ENCODE peak calls at places on chromosomes 13 and 19, in eight cellular contexts. One of them, this sample, is unnamed.

GRCh38 chr19:7742575-7742974 is 4.8 kb downstream of the CD209 start:
- DNase-seq in BE2C: no peak
- DNase-seq in coronary artery: no peak
- DNase-seq in OCI-LY7: no peak
- DNase-seq in H9: no peak
- DNase-seq in progenitor cell of endocrine pancreas: no peak
- DNase-seq in upper lobe of right lung: no peak
- DNase-seq in adrenal gland: no peak
- DNase-seq in this sample: no peak

GRCh38 chr19:13579388-13580060 is 73.2 kb upstream of the CACNA1A start:
- DNase-seq in BE2C: no peak
- DNase-seq in coronary artery: no peak
- DNase-seq in OCI-LY7: no peak
- DNase-seq in H9: no peak
- DNase-seq in progenitor cell of endocrine pancreas: no peak
- DNase-seq in upper lobe of right lung: no peak
- DNase-seq in adrenal gland: no peak
- DNase-seq in this sample: no peak

GRCh38 chr13:30830638-30830965 is 75.5 kb upstream of the MEDAG start:
- DNase-seq in BE2C: no peak
- DNase-seq in coronary artery: no peak
- DNase-seq in OCI-LY7: no peak
- DNase-seq in H9: no peak
- DNase-seq in progenitor cell of endocrine pancreas: no peak
- DNase-seq in upper lobe of right lung: no peak
- DNase-seq in adrenal gland: no peak
- DNase-seq in this sample: no peak

GRCh38 chr13:91904597-91904996 is 506.2 kb downstream of the GPC5 start:
- DNase-seq in BE2C: no peak
- DNase-seq in coronary artery: no peak
- DNase-seq in OCI-LY7: peak
- DNase-seq in H9: no peak
- DNase-seq in progenitor cell of endocrine pancreas: no peak
- DNase-seq in upper lobe of right lung: no peak
- DNase-seq in adrenal gland: no peak
- DNase-seq in this sample: no peak

GRCh38 chr19:30669329-30670010 is 297.3 kb downstream of the ZNF536 start:
- DNase-seq in BE2C: peak
- DNase-seq in coronary artery: peak
- DNase-seq in OCI-LY7: peak
- DNase-seq in H9: peak
- DNase-seq in progenitor cell of endocrine pancreas: peak
- DNase-seq in upper lobe of right lung: peak
- DNase-seq in adrenal gland: peak
- DNase-seq in this sample: peak

GRCh38 chr13:66180806-66181205 is 1049.3 kb downstream of the PCDH9 start:
- DNase-seq in BE2C: no peak
- DNase-seq in coronary artery: no peak
- DNase-seq in OCI-LY7: no peak
- DNase-seq in H9: no peak
- DNase-seq in progenitor cell of endocrine pancreas: no peak
- DNase-seq in upper lobe of right lung: no peak
- DNase-seq in adrenal gland: no peak
- DNase-seq in this sample: no peak

GRCh38 chr13:59086147-59086546 is 1077.6 kb downstream of the DIAPH3 start:
- DNase-seq in BE2C: no peak
- DNase-seq in coronary artery: no peak
- DNase-seq in OCI-LY7: no peak
- DNase-seq in H9: no peak
- DNase-seq in progenitor cell of endocrine pancreas: no peak
- DNase-seq in upper lobe of right lung: no peak
- DNase-seq in adrenal gland: no peak
- DNase-seq in this sample: no peak

GRCh38 chr13:30158774-30159445 is 148.4 kb downstream of the KATNAL1 start:
- DNase-seq in BE2C: no peak
- DNase-seq in coronary artery: no peak
- DNase-seq in OCI-LY7: no peak
- DNase-seq in H9: no peak
- DNase-seq in progenitor cell of endocrine pancreas: no peak
- DNase-seq in upper lobe of right lung: no peak
- DNase-seq in adrenal gland: peak
- DNase-seq in this sample: peak

GRCh38 chr19:46015080-46015960 is 7.5 kb downstream of the PGLYRP1 start:
- DNase-seq in BE2C: peak
- DNase-seq in coronary artery: no peak
- DNase-seq in OCI-LY7: peak
- DNase-seq in H9: peak
- DNase-seq in progenitor cell of endocrine pancreas: peak
- DNase-seq in upper lobe of right lung: peak
- DNase-seq in adrenal gland: peak
- DNase-seq in this sample: peak

GRCh38 chr13:106354961-106355360 is 180.5 kb downstream of the EFNB2 start:
- DNase-seq in BE2C: no peak
- DNase-seq in coronary artery: no peak
- DNase-seq in OCI-LY7: no peak
- DNase-seq in H9: no peak
- DNase-seq in progenitor cell of endocrine pancreas: no peak
- DNase-seq in upper lobe of right lung: no peak
- DNase-seq in adrenal gland: no peak
- DNase-seq in this sample: no peak

GRCh38 chr19:15476334-15476733 is 3.0 kb downstream of the PGLYRP2 start:
- DNase-seq in BE2C: no peak
- DNase-seq in coronary artery: no peak
- DNase-seq in OCI-LY7: no peak
- DNase-seq in H9: no peak
- DNase-seq in progenitor cell of endocrine pancreas: no peak
- DNase-seq in upper lobe of right lung: no peak
- DNase-seq in adrenal gland: no peak
- DNase-seq in this sample: no peak

GRCh38 chr13:30615851-30616311 is 1.8 kb upstream of the USPL1 start:
- DNase-seq in BE2C: no peak
- DNase-seq in coronary artery: no peak
- DNase-seq in OCI-LY7: peak
- DNase-seq in H9: no peak
- DNase-seq in progenitor cell of endocrine pancreas: no peak
- DNase-seq in upper lobe of right lung: no peak
- DNase-seq in adrenal gland: no peak
- DNase-seq in this sample: no peak

GRCh38 chr13:48561461-48562224 is 28.8 kb upstream of the RCBTB2 start:
- DNase-seq in BE2C: no peak
- DNase-seq in coronary artery: no peak
- DNase-seq in OCI-LY7: peak
- DNase-seq in H9: no peak
- DNase-seq in progenitor cell of endocrine pancreas: no peak
- DNase-seq in upper lobe of right lung: no peak
- DNase-seq in adrenal gland: no peak
- DNase-seq in this sample: no peak

DNA sequence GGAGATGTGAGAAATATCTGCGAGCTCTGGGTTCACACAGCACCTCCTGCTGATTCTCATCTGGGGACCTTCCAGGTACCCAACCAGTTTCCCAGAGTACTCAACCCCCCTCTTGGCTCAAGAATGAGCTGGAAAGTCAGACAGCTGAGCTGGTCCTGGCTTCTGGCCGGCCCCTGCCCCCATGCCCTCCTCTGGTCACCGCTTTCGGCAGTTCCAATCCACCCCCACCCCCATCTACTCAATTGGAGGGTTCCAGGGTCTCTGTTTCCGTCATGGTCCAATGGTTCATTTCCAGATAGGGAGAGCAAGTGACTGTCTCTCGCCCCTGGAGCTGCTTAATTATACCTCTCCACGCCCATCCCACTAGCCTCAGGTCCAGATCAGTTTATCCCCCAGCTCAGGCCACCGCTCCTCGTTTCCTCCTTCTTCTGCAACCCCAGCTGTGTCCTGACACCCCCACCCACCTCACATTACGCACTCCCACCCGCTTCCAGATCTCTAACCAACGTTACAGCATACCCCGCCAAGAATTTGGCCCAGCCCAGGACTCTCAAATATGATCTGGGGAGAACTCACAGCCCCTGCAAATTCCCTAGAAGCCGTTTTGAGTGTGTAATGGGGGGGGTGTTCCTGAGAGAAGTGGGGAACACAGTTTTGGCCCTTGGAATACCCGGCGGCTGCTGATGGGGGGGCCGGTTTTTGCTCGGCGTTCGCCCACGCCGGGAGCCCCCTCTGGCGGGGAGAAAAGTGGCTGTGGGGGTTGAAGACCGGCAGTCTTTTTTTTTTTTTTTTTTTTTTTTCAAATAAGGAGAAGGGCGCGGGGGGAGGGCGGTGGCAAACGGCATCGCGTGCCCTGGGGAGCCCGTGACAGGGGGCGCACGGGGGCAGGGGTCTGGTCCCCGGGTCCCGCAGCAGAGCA is 1.8 kb upstream of the PDE4A start:
- DNase-seq in BE2C: peak
- DNase-seq in coronary artery: no peak
- DNase-seq in OCI-LY7: peak
- DNase-seq in H9: peak
- DNase-seq in progenitor cell of endocrine pancreas: no peak
- DNase-seq in upper lobe of right lung: no peak
- DNase-seq in adrenal gland: no peak
- DNase-seq in this sample: peak
- TF ChIP-seq CTCF in BE2C: peak
- TF ChIP-seq CTCF in coronary artery: no peak
- TF ChIP-seq CTCF in OCI-LY7: peak
- TF ChIP-seq CTCF in H9: peak
- TF ChIP-seq CTCF in progenitor cell of endocrine pancreas: no peak
- TF ChIP-seq CTCF in upper lobe of right lung: no peak
- TF ChIP-seq CTCF in adrenal gland: no peak
- TF ChIP-seq CTCF in this sample: peak

GRCh38 chr19:950352-951066 is 24.7 kb downstream of the ARID3A start:
- DNase-seq in BE2C: no peak
- DNase-seq in coronary artery: no peak
- DNase-seq in OCI-LY7: no peak
- DNase-seq in H9: no peak
- DNase-seq in progenitor cell of endocrine pancreas: no peak
- DNase-seq in upper lobe of right lung: no peak
- DNase-seq in adrenal gland: no peak
- DNase-seq in this sample: no peak
- TF ChIP-seq CTCF in BE2C: no peak
- TF ChIP-seq CTCF in coronary artery: no peak
- TF ChIP-seq CTCF in OCI-LY7: no peak
- TF ChIP-seq CTCF in H9: no peak
- TF ChIP-seq CTCF in progenitor cell of endocrine pancreas: no peak
- TF ChIP-seq CTCF in upper lobe of right lung: no peak
- TF ChIP-seq CTCF in adrenal gland: no peak
- TF ChIP-seq CTCF in this sample: no peak

DNA sequence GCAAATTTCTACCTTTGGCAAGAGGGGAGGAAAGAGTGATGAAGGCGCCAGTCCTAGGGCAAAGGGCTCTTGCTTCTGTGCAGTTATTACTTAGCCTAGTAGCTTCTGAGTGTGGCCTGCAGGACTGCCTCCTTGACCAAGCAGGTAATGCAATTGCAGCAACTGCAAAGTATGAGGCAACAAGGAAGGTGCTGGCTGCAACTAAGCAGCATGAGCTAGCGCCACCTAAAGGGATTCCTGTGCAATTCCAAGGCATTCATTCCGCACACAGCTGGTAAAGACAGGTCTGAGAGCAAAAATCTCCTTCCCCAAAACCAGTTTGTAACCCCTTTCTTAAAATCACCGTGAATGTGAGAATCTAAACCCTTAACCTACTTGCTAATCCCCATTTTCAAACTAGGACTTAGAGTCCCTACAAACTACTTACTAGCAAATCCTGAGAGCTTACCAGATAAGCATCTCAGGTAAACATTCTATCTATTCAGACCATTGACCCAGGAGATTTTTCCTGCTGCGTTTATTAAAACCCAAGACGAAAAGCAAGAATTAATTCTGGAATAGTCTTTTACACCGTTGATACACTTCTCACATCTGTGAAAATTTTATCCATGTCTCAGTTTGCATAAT is 62.9 kb downstream of the DCT start:
- DNase-seq in BE2C: peak
- DNase-seq in coronary artery: no peak
- DNase-seq in OCI-LY7: peak
- DNase-seq in H9: peak
- DNase-seq in progenitor cell of endocrine pancreas: peak
- DNase-seq in upper lobe of right lung: no peak
- DNase-seq in adrenal gland: no peak
- DNase-seq in this sample: no peak
- TF ChIP-seq CTCF in BE2C: peak
- TF ChIP-seq CTCF in coronary artery: no peak
- TF ChIP-seq CTCF in OCI-LY7: peak
- TF ChIP-seq CTCF in H9: peak
- TF ChIP-seq CTCF in progenitor cell of endocrine pancreas: peak
- TF ChIP-seq CTCF in upper lobe of right lung: peak
- TF ChIP-seq CTCF in adrenal gland: no peak
- TF ChIP-seq CTCF in this sample: no peak

GRCh38 chr13:50914301-50914700 is 4.7 kb downstream of the RNASEH2B start:
- DNase-seq in BE2C: no peak
- DNase-seq in coronary artery: no peak
- DNase-seq in OCI-LY7: no peak
- DNase-seq in H9: no peak
- DNase-seq in progenitor cell of endocrine pancreas: no peak
- DNase-seq in upper lobe of right lung: no peak
- DNase-seq in adrenal gland: no peak
- DNase-seq in this sample: no peak

GRCh38 chr13:50912851-50913250 is 3.3 kb downstream of the RNASEH2B start:
- DNase-seq in BE2C: no peak
- DNase-seq in coronary artery: no peak
- DNase-seq in OCI-LY7: no peak
- DNase-seq in H9: no peak
- DNase-seq in progenitor cell of endocrine pancreas: no peak
- DNase-seq in upper lobe of right lung: no peak
- DNase-seq in adrenal gland: no peak
- DNase-seq in this sample: no peak

GRCh38 chr13:50911051-50911690 is 1.6 kb downstream of the RNASEH2B start:
- DNase-seq in BE2C: no peak
- DNase-seq in coronary artery: no peak
- DNase-seq in OCI-LY7: peak
- DNase-seq in H9: no peak
- DNase-seq in progenitor cell of endocrine pancreas: no peak
- DNase-seq in upper lobe of right lung: no peak
- DNase-seq in adrenal gland: no peak
- DNase-seq in this sample: no peak

GRCh38 chr13:50910483-50910805 is 853 bp downstream of the RNASEH2B start:
- DNase-seq in BE2C: peak
- DNase-seq in coronary artery: no peak
- DNase-seq in OCI-LY7: peak
- DNase-seq in H9: peak
- DNase-seq in progenitor cell of endocrine pancreas: peak
- DNase-seq in upper lobe of right lung: no peak
- DNase-seq in adrenal gland: peak
- DNase-seq in this sample: no peak

DNA sequence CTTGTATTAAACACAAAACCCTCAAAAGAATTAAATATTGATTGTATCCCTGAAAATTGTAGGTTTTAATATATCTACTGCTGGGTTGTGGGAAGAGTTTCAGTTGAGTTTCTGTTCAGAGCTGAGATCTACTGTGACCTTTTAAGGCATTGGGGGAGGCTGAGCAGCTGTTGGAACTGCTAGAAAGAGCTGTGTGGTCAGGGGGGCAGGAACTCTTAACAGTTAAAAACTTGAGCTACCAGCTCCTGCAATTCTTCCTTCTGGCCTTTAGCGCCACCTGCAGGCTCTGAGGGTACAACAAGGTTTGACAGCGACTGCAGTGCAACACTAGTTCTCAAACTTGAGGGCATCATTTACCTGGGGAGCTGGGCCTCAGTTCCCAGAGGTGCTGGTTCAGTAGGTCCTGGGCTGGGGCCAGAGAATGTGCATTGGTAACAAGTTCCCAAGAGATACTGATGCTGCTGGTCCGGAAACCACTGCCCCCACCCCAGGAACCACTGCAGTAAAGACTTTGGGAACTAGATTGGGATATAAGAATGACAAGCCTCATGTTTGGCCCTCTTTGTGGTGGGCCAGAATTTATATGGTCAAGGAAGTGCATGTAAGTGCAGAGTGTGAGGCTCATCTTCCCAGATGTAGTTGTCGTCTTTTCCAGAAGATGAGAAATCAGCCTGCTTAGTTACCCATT is 2.5 kb downstream of the RNASEH2B start:
- DNase-seq in BE2C: peak
- DNase-seq in coronary artery: peak
- DNase-seq in OCI-LY7: peak
- DNase-seq in H9: peak
- DNase-seq in progenitor cell of endocrine pancreas: peak
- DNase-seq in upper lobe of right lung: peak
- DNase-seq in adrenal gland: peak
- DNase-seq in this sample: peak
- TF ChIP-seq CTCF in BE2C: peak
- TF ChIP-seq CTCF in coronary artery: peak
- TF ChIP-seq CTCF in OCI-LY7: peak
- TF ChIP-seq CTCF in H9: peak
- TF ChIP-seq CTCF in progenitor cell of endocrine pancreas: peak
- TF ChIP-seq CTCF in upper lobe of right lung: peak
- TF ChIP-seq CTCF in adrenal gland: peak
- TF ChIP-seq CTCF in this sample: peak